ENCODE peak calls at places on chromosome 4, in ten cellular contexts. One of them, this sample, is unnamed.
A peak's percentile ranks its signal among the peaks of the same experiment; 100 is the strongest.

GRCh38 chr4:156767911-156768415 is 203.6 kb downstream of the PDGFC start:
- DNase-seq in central memory CD4-positive, alpha-beta T cell: no peak
- DNase-seq in cardiac fibroblast: no peak
- DNase-seq in heart left ventricle: no peak
- DNase-seq in hippocampal formation: no peak
- DNase-seq in activated T-helper 9 cell treated with anti-CD3 and anti-CD28 coated beads, Interleukin-2, amount 50 U/mL, for 16 hours: no peak
- DNase-seq in nephron progenitor cell: no peak
- DNase-seq in activated CD8-positive, alpha-beta memory T cell treated with anti-CD3 and anti-CD28 coated beads, Interleukin-2, amount 50 U/mL, for 48 hours: no peak
- DNase-seq in AG04450: no peak
- DNase-seq in NCI-H510A: no peak
- DNase-seq in this sample: no peak

GRCh38 chr4:48904101-48904500 is 2.5 kb downstream of the OCIAD2 start:
- DNase-seq in central memory CD4-positive, alpha-beta T cell: no peak
- DNase-seq in cardiac fibroblast: no peak
- DNase-seq in heart left ventricle: no peak
- DNase-seq in hippocampal formation: no peak
- DNase-seq in activated T-helper 9 cell treated with anti-CD3 and anti-CD28 coated beads, Interleukin-2, amount 50 U/mL, for 16 hours: no peak
- DNase-seq in nephron progenitor cell: no peak
- DNase-seq in activated CD8-positive, alpha-beta memory T cell treated with anti-CD3 and anti-CD28 coated beads, Interleukin-2, amount 50 U/mL, for 48 hours: no peak
- DNase-seq in AG04450: no peak
- DNase-seq in NCI-H510A: no peak
- DNase-seq in this sample: no peak

GRCh38 chr4:170464614-170465197 is 374.9 kb upstream of the AADAT start:
- DNase-seq in central memory CD4-positive, alpha-beta T cell: no peak
- DNase-seq in cardiac fibroblast: no peak
- DNase-seq in heart left ventricle: no peak
- DNase-seq in hippocampal formation: no peak
- DNase-seq in activated T-helper 9 cell treated with anti-CD3 and anti-CD28 coated beads, Interleukin-2, amount 50 U/mL, for 16 hours: no peak
- DNase-seq in nephron progenitor cell: no peak
- DNase-seq in activated CD8-positive, alpha-beta memory T cell treated with anti-CD3 and anti-CD28 coated beads, Interleukin-2, amount 50 U/mL, for 48 hours: no peak
- DNase-seq in AG04450: no peak
- DNase-seq in NCI-H510A: no peak
- DNase-seq in this sample: peak; percentile 29

GRCh38 chr4:95857761-95858160 is 17.9 kb downstream of the PDHA2 start:
- DNase-seq in central memory CD4-positive, alpha-beta T cell: no peak
- DNase-seq in cardiac fibroblast: peak; percentile 23
- DNase-seq in heart left ventricle: no peak
- DNase-seq in hippocampal formation: no peak
- DNase-seq in activated T-helper 9 cell treated with anti-CD3 and anti-CD28 coated beads, Interleukin-2, amount 50 U/mL, for 16 hours: no peak
- DNase-seq in nephron progenitor cell: no peak
- DNase-seq in activated CD8-positive, alpha-beta memory T cell treated with anti-CD3 and anti-CD28 coated beads, Interleukin-2, amount 50 U/mL, for 48 hours: no peak
- DNase-seq in AG04450: no peak
- DNase-seq in NCI-H510A: no peak
- DNase-seq in this sample: no peak

GRCh38 chr4:15186149-15186548 is 183.9 kb downstream of the CPEB2 start:
- DNase-seq in central memory CD4-positive, alpha-beta T cell: no peak
- DNase-seq in cardiac fibroblast: peak; percentile 80
- DNase-seq in heart left ventricle: no peak
- DNase-seq in hippocampal formation: no peak
- DNase-seq in activated T-helper 9 cell treated with anti-CD3 and anti-CD28 coated beads, Interleukin-2, amount 50 U/mL, for 16 hours: no peak
- DNase-seq in nephron progenitor cell: no peak
- DNase-seq in activated CD8-positive, alpha-beta memory T cell treated with anti-CD3 and anti-CD28 coated beads, Interleukin-2, amount 50 U/mL, for 48 hours: no peak
- DNase-seq in AG04450: no peak
- DNase-seq in NCI-H510A: no peak
- DNase-seq in this sample: no peak

GRCh38 chr4:120749445-120750151 is 172.9 kb downstream of the PRDM5 start:
- DNase-seq in central memory CD4-positive, alpha-beta T cell: no peak
- DNase-seq in cardiac fibroblast: no peak
- DNase-seq in heart left ventricle: no peak
- DNase-seq in hippocampal formation: no peak
- DNase-seq in activated T-helper 9 cell treated with anti-CD3 and anti-CD28 coated beads, Interleukin-2, amount 50 U/mL, for 16 hours: no peak
- DNase-seq in nephron progenitor cell: no peak
- DNase-seq in activated CD8-positive, alpha-beta memory T cell treated with anti-CD3 and anti-CD28 coated beads, Interleukin-2, amount 50 U/mL, for 48 hours: no peak
- DNase-seq in AG04450: no peak
- DNase-seq in NCI-H510A: peak; percentile 81
- DNase-seq in this sample: no peak

GRCh38 chr4:152678841-152679240 is 956 bp downstream of the TMEM154 start:
- DNase-seq in central memory CD4-positive, alpha-beta T cell: no peak
- DNase-seq in cardiac fibroblast: no peak
- DNase-seq in heart left ventricle: no peak
- DNase-seq in hippocampal formation: no peak
- DNase-seq in activated T-helper 9 cell treated with anti-CD3 and anti-CD28 coated beads, Interleukin-2, amount 50 U/mL, for 16 hours: no peak
- DNase-seq in nephron progenitor cell: no peak
- DNase-seq in activated CD8-positive, alpha-beta memory T cell treated with anti-CD3 and anti-CD28 coated beads, Interleukin-2, amount 50 U/mL, for 48 hours: no peak
- DNase-seq in AG04450: no peak
- DNase-seq in NCI-H510A: peak; percentile 7
- DNase-seq in this sample: no peak

GRCh38 chr4:1055721-1056590 is 44.5 kb downstream of the FGFRL1 start:
- DNase-seq in central memory CD4-positive, alpha-beta T cell: peak; percentile 91
- DNase-seq in cardiac fibroblast: peak; percentile 40
- DNase-seq in heart left ventricle: peak; percentile 77
- DNase-seq in hippocampal formation: no peak
- DNase-seq in activated T-helper 9 cell treated with anti-CD3 and anti-CD28 coated beads, Interleukin-2, amount 50 U/mL, for 16 hours: peak; percentile 60
- DNase-seq in nephron progenitor cell: no peak
- DNase-seq in activated CD8-positive, alpha-beta memory T cell treated with anti-CD3 and anti-CD28 coated beads, Interleukin-2, amount 50 U/mL, for 48 hours: peak; percentile 85
- DNase-seq in AG04450: no peak
- DNase-seq in NCI-H510A: no peak
- DNase-seq in this sample: peak; percentile 70

GRCh38 chr4:182231080-182231479 is 12.1 kb upstream of the TENM3 start:
- DNase-seq in central memory CD4-positive, alpha-beta T cell: no peak
- DNase-seq in cardiac fibroblast: no peak
- DNase-seq in heart left ventricle: no peak
- DNase-seq in hippocampal formation: no peak
- DNase-seq in activated T-helper 9 cell treated with anti-CD3 and anti-CD28 coated beads, Interleukin-2, amount 50 U/mL, for 16 hours: no peak
- DNase-seq in nephron progenitor cell: no peak
- DNase-seq in activated CD8-positive, alpha-beta memory T cell treated with anti-CD3 and anti-CD28 coated beads, Interleukin-2, amount 50 U/mL, for 48 hours: no peak
- DNase-seq in AG04450: no peak
- DNase-seq in NCI-H510A: no peak
- DNase-seq in this sample: no peak

GRCh38 chr4:28009541-28009940 is 1148.9 kb downstream of the STIM2 start:
- DNase-seq in central memory CD4-positive, alpha-beta T cell: no peak
- DNase-seq in cardiac fibroblast: no peak
- DNase-seq in heart left ventricle: no peak
- DNase-seq in hippocampal formation: no peak
- DNase-seq in activated T-helper 9 cell treated with anti-CD3 and anti-CD28 coated beads, Interleukin-2, amount 50 U/mL, for 16 hours: no peak
- DNase-seq in nephron progenitor cell: no peak
- DNase-seq in activated CD8-positive, alpha-beta memory T cell treated with anti-CD3 and anti-CD28 coated beads, Interleukin-2, amount 50 U/mL, for 48 hours: no peak
- DNase-seq in AG04450: no peak
- DNase-seq in NCI-H510A: no peak
- DNase-seq in this sample: no peak

GRCh38 chr4:31370866-31371465 is 650.8 kb downstream of the PCDH7 start:
- DNase-seq in central memory CD4-positive, alpha-beta T cell: no peak
- DNase-seq in cardiac fibroblast: peak; percentile 64
- DNase-seq in heart left ventricle: no peak
- DNase-seq in hippocampal formation: no peak
- DNase-seq in activated T-helper 9 cell treated with anti-CD3 and anti-CD28 coated beads, Interleukin-2, amount 50 U/mL, for 16 hours: no peak
- DNase-seq in nephron progenitor cell: peak; percentile 16
- DNase-seq in activated CD8-positive, alpha-beta memory T cell treated with anti-CD3 and anti-CD28 coated beads, Interleukin-2, amount 50 U/mL, for 48 hours: no peak
- DNase-seq in AG04450: no peak
- DNase-seq in NCI-H510A: no peak
- DNase-seq in this sample: no peak

GRCh38 chr4:10462876-10463275 is 5.7 kb upstream of the ZNF518B start:
- DNase-seq in central memory CD4-positive, alpha-beta T cell: no peak
- DNase-seq in cardiac fibroblast: no peak
- DNase-seq in heart left ventricle: no peak
- DNase-seq in hippocampal formation: no peak
- DNase-seq in activated T-helper 9 cell treated with anti-CD3 and anti-CD28 coated beads, Interleukin-2, amount 50 U/mL, for 16 hours: no peak
- DNase-seq in nephron progenitor cell: no peak
- DNase-seq in activated CD8-positive, alpha-beta memory T cell treated with anti-CD3 and anti-CD28 coated beads, Interleukin-2, amount 50 U/mL, for 48 hours: no peak
- DNase-seq in AG04450: no peak
- DNase-seq in NCI-H510A: no peak
- DNase-seq in this sample: no peak

GRCh38 chr4:153137168-153137567 is 67.1 kb upstream of the TRIM2 start:
- DNase-seq in central memory CD4-positive, alpha-beta T cell: no peak
- DNase-seq in cardiac fibroblast: peak; percentile 90
- DNase-seq in heart left ventricle: no peak
- DNase-seq in hippocampal formation: no peak
- DNase-seq in activated T-helper 9 cell treated with anti-CD3 and anti-CD28 coated beads, Interleukin-2, amount 50 U/mL, for 16 hours: no peak
- DNase-seq in nephron progenitor cell: no peak
- DNase-seq in activated CD8-positive, alpha-beta memory T cell treated with anti-CD3 and anti-CD28 coated beads, Interleukin-2, amount 50 U/mL, for 48 hours: no peak
- DNase-seq in AG04450: no peak
- DNase-seq in NCI-H510A: no peak
- DNase-seq in this sample: no peak

GRCh38 chr4:8289956-8290700 is 20.6 kb downstream of the HTRA3 start:
- DNase-seq in central memory CD4-positive, alpha-beta T cell: no peak
- DNase-seq in cardiac fibroblast: no peak
- DNase-seq in heart left ventricle: peak; percentile 39
- DNase-seq in hippocampal formation: no peak
- DNase-seq in activated T-helper 9 cell treated with anti-CD3 and anti-CD28 coated beads, Interleukin-2, amount 50 U/mL, for 16 hours: no peak
- DNase-seq in nephron progenitor cell: no peak
- DNase-seq in activated CD8-positive, alpha-beta memory T cell treated with anti-CD3 and anti-CD28 coated beads, Interleukin-2, amount 50 U/mL, for 48 hours: no peak
- DNase-seq in AG04450: no peak
- DNase-seq in NCI-H510A: no peak
- DNase-seq in this sample: no peak

GRCh38 chr4:52111995-52112394 is 60.9 kb downstream of the SPATA18 start:
- DNase-seq in central memory CD4-positive, alpha-beta T cell: no peak
- DNase-seq in cardiac fibroblast: no peak
- DNase-seq in heart left ventricle: no peak
- DNase-seq in hippocampal formation: no peak
- DNase-seq in activated T-helper 9 cell treated with anti-CD3 and anti-CD28 coated beads, Interleukin-2, amount 50 U/mL, for 16 hours: no peak
- DNase-seq in nephron progenitor cell: no peak
- DNase-seq in activated CD8-positive, alpha-beta memory T cell treated with anti-CD3 and anti-CD28 coated beads, Interleukin-2, amount 50 U/mL, for 48 hours: no peak
- DNase-seq in AG04450: no peak
- DNase-seq in NCI-H510A: no peak
- DNase-seq in this sample: no peak

GRCh38 chr4:3747582-3747906 is 18.6 kb upstream of the ADRA2C start:
- DNase-seq in central memory CD4-positive, alpha-beta T cell: no peak
- DNase-seq in cardiac fibroblast: no peak
- DNase-seq in heart left ventricle: no peak
- DNase-seq in hippocampal formation: no peak
- DNase-seq in activated T-helper 9 cell treated with anti-CD3 and anti-CD28 coated beads, Interleukin-2, amount 50 U/mL, for 16 hours: no peak
- DNase-seq in nephron progenitor cell: peak; percentile 73
- DNase-seq in activated CD8-positive, alpha-beta memory T cell treated with anti-CD3 and anti-CD28 coated beads, Interleukin-2, amount 50 U/mL, for 48 hours: peak; percentile 55
- DNase-seq in AG04450: no peak
- DNase-seq in NCI-H510A: no peak
- DNase-seq in this sample: peak; percentile 85

GRCh38 chr4:17597517-17597916 is 16.9 kb upstream of the MED28 start:
- DNase-seq in central memory CD4-positive, alpha-beta T cell: no peak
- DNase-seq in cardiac fibroblast: no peak
- DNase-seq in heart left ventricle: no peak
- DNase-seq in hippocampal formation: no peak
- DNase-seq in activated T-helper 9 cell treated with anti-CD3 and anti-CD28 coated beads, Interleukin-2, amount 50 U/mL, for 16 hours: no peak
- DNase-seq in nephron progenitor cell: no peak
- DNase-seq in activated CD8-positive, alpha-beta memory T cell treated with anti-CD3 and anti-CD28 coated beads, Interleukin-2, amount 50 U/mL, for 48 hours: no peak
- DNase-seq in AG04450: no peak
- DNase-seq in NCI-H510A: no peak
- DNase-seq in this sample: no peak

GRCh38 chr4:147732516-147733193 is 767 bp downstream of the ARHGAP10 start:
- DNase-seq in central memory CD4-positive, alpha-beta T cell: no peak
- DNase-seq in cardiac fibroblast: peak; percentile 55
- DNase-seq in heart left ventricle: peak; percentile 73
- DNase-seq in hippocampal formation: no peak
- DNase-seq in activated T-helper 9 cell treated with anti-CD3 and anti-CD28 coated beads, Interleukin-2, amount 50 U/mL, for 16 hours: no peak
- DNase-seq in nephron progenitor cell: peak; percentile 70
- DNase-seq in activated CD8-positive, alpha-beta memory T cell treated with anti-CD3 and anti-CD28 coated beads, Interleukin-2, amount 50 U/mL, for 48 hours: peak; percentile 53
- DNase-seq in AG04450: no peak
- DNase-seq in NCI-H510A: peak; percentile 21
- DNase-seq in this sample: peak; percentile 58

GRCh38 chr4:73741140-73741749 is 876 bp downstream of the CXCL8 start:
- DNase-seq in central memory CD4-positive, alpha-beta T cell: no peak
- DNase-seq in cardiac fibroblast: no peak
- DNase-seq in heart left ventricle: no peak
- DNase-seq in hippocampal formation: no peak
- DNase-seq in activated T-helper 9 cell treated with anti-CD3 and anti-CD28 coated beads, Interleukin-2, amount 50 U/mL, for 16 hours: no peak
- DNase-seq in nephron progenitor cell: no peak
- DNase-seq in activated CD8-positive, alpha-beta memory T cell treated with anti-CD3 and anti-CD28 coated beads, Interleukin-2, amount 50 U/mL, for 48 hours: no peak
- DNase-seq in AG04450: no peak
- DNase-seq in NCI-H510A: no peak
- DNase-seq in this sample: no peak

GRCh38 chr4:48954314-48954713 is 31.8 kb upstream of the CWH43 start:
- DNase-seq in central memory CD4-positive, alpha-beta T cell: no peak
- DNase-seq in cardiac fibroblast: no peak
- DNase-seq in heart left ventricle: no peak
- DNase-seq in hippocampal formation: no peak
- DNase-seq in activated T-helper 9 cell treated with anti-CD3 and anti-CD28 coated beads, Interleukin-2, amount 50 U/mL, for 16 hours: no peak
- DNase-seq in nephron progenitor cell: no peak
- DNase-seq in activated CD8-positive, alpha-beta memory T cell treated with anti-CD3 and anti-CD28 coated beads, Interleukin-2, amount 50 U/mL, for 48 hours: no peak
- DNase-seq in AG04450: no peak
- DNase-seq in NCI-H510A: no peak
- DNase-seq in this sample: no peak

GRCh38 chr4:106423791-106424190 is 55.2 kb upstream of the GIMD1 start:
- DNase-seq in central memory CD4-positive, alpha-beta T cell: no peak
- DNase-seq in cardiac fibroblast: no peak
- DNase-seq in heart left ventricle: no peak
- DNase-seq in hippocampal formation: no peak
- DNase-seq in activated T-helper 9 cell treated with anti-CD3 and anti-CD28 coated beads, Interleukin-2, amount 50 U/mL, for 16 hours: no peak
- DNase-seq in nephron progenitor cell: no peak
- DNase-seq in activated CD8-positive, alpha-beta memory T cell treated with anti-CD3 and anti-CD28 coated beads, Interleukin-2, amount 50 U/mL, for 48 hours: no peak
- DNase-seq in AG04450: no peak
- DNase-seq in NCI-H510A: no peak
- DNase-seq in this sample: no peak

GRCh38 chr4:185039508-185040273 is 21.4 kb downstream of the HELT start:
- DNase-seq in central memory CD4-positive, alpha-beta T cell: peak; percentile 46
- DNase-seq in cardiac fibroblast: peak; percentile 80
- DNase-seq in heart left ventricle: no peak
- DNase-seq in hippocampal formation: peak; percentile 12
- DNase-seq in activated T-helper 9 cell treated with anti-CD3 and anti-CD28 coated beads, Interleukin-2, amount 50 U/mL, for 16 hours: no peak
- DNase-seq in nephron progenitor cell: peak; percentile 51
- DNase-seq in activated CD8-positive, alpha-beta memory T cell treated with anti-CD3 and anti-CD28 coated beads, Interleukin-2, amount 50 U/mL, for 48 hours: peak; percentile 56
- DNase-seq in AG04450: peak; percentile 37
- DNase-seq in NCI-H510A: no peak
- DNase-seq in this sample: peak; percentile 64

GRCh38 chr4:40721730-40722171 is 28.0 kb upstream of the NSUN7 start:
- DNase-seq in central memory CD4-positive, alpha-beta T cell: no peak
- DNase-seq in cardiac fibroblast: no peak
- DNase-seq in heart left ventricle: no peak
- DNase-seq in hippocampal formation: no peak
- DNase-seq in activated T-helper 9 cell treated with anti-CD3 and anti-CD28 coated beads, Interleukin-2, amount 50 U/mL, for 16 hours: no peak
- DNase-seq in nephron progenitor cell: no peak
- DNase-seq in activated CD8-positive, alpha-beta memory T cell treated with anti-CD3 and anti-CD28 coated beads, Interleukin-2, amount 50 U/mL, for 48 hours: no peak
- DNase-seq in AG04450: no peak
- DNase-seq in NCI-H510A: no peak
- DNase-seq in this sample: no peak

GRCh38 chr4:110550260-110550659 is 72.6 kb downstream of the PITX2 start:
- DNase-seq in central memory CD4-positive, alpha-beta T cell: no peak
- DNase-seq in cardiac fibroblast: peak; percentile 14
- DNase-seq in heart left ventricle: no peak
- DNase-seq in hippocampal formation: no peak
- DNase-seq in activated T-helper 9 cell treated with anti-CD3 and anti-CD28 coated beads, Interleukin-2, amount 50 U/mL, for 16 hours: no peak
- DNase-seq in nephron progenitor cell: no peak
- DNase-seq in activated CD8-positive, alpha-beta memory T cell treated with anti-CD3 and anti-CD28 coated beads, Interleukin-2, amount 50 U/mL, for 48 hours: no peak
- DNase-seq in AG04450: no peak
- DNase-seq in NCI-H510A: no peak
- DNase-seq in this sample: no peak